ENCODE peak calls at places on chromosomes 4 and X, in five cellular contexts. B is K562, J is GM12878, Z is HepG2, K is SK-N-SH. M is an unnamed sample.

GRCh38 chr4:107736924-107737448 is 17.0 kb upstream of the PAPSS1 start:
- DNase-seq in B (peak), J (no peak), Z (peak), K (peak), M (peak)

GRCh38 chrX:115330498-115331138 is 41.1 kb downstream of the LUZP4 start:
- DNase-seq in B (peak), J (peak), Z (peak), K (peak), M (peak)

GRCh38 chrX:133191739-133192039 is 26.5 kb downstream of the TFDP3 start:
- DNase-seq in B (no peak), J (no peak), Z (no peak), K (no peak), M (no peak)

GRCh38 chr4:139191373-139191772 is 14.4 kb upstream of the ELF2 start:
- DNase-seq in B (no peak), J (no peak), Z (no peak), K (no peak), M (no peak)

GRCh38 chrX:37010496-37010895 is 2.3 kb downstream of the FAM47C start:
- DNase-seq in B (no peak), J (no peak), Z (no peak), K (no peak), M (no peak)

GRCh38 chr4:22668301-22668700 is 24.4 kb upstream of the GBA3 start:
- DNase-seq in B (no peak), J (no peak), Z (no peak), K (no peak), M (peak)

GRCh38 chr4:37754410-37755185 is 68.4 kb upstream of the RELL1 start:
- DNase-seq in B (no peak), J (no peak), Z (no peak), K (no peak), M (no peak)

GRCh38 chr4:114005569-114006442 is 26.4 kb upstream of the ARSJ start:
- DNase-seq in B (no peak), J (no peak), Z (no peak), K (no peak), M (peak)

GRCh38 chrX:136205882-136206281 is 45.3 kb downstream of the MAP7D3 start:
- DNase-seq in B (no peak), J (no peak), Z (no peak), K (no peak), M (no peak)

GRCh38 chrX:68808686-68809357 is 20.0 kb upstream of the EFNB1 start:
- DNase-seq in B (no peak), J (no peak), Z (no peak), K (peak), M (no peak)

GRCh38 chr4:7966281-7967062 is 26.8 kb upstream of the AFAP1 start:
- DNase-seq in B (no peak), J (no peak), Z (no peak), K (peak), M (no peak)

GRCh38 chrX:57573754-57574153 is 18.1 kb upstream of the ZXDB start:
- DNase-seq in B (no peak), J (no peak), Z (no peak), K (no peak), M (peak)

GRCh38 chr4:130336585-130337217 is 1240.7 kb downstream of the C4orf33 start:
- DNase-seq in B (no peak), J (no peak), Z (peak), K (peak), M (peak)

GRCh38 chr4:188190461-188190860 is 51.2 kb downstream of the TRIML1 start:
- DNase-seq in B (no peak), J (no peak), Z (no peak), K (no peak), M (peak)

GRCh38 chr4:173346074-173346473 is 11.9 kb upstream of the HMGB2 start:
- DNase-seq in B (no peak), J (no peak), Z (no peak), K (no peak), M (peak)

DNA sequence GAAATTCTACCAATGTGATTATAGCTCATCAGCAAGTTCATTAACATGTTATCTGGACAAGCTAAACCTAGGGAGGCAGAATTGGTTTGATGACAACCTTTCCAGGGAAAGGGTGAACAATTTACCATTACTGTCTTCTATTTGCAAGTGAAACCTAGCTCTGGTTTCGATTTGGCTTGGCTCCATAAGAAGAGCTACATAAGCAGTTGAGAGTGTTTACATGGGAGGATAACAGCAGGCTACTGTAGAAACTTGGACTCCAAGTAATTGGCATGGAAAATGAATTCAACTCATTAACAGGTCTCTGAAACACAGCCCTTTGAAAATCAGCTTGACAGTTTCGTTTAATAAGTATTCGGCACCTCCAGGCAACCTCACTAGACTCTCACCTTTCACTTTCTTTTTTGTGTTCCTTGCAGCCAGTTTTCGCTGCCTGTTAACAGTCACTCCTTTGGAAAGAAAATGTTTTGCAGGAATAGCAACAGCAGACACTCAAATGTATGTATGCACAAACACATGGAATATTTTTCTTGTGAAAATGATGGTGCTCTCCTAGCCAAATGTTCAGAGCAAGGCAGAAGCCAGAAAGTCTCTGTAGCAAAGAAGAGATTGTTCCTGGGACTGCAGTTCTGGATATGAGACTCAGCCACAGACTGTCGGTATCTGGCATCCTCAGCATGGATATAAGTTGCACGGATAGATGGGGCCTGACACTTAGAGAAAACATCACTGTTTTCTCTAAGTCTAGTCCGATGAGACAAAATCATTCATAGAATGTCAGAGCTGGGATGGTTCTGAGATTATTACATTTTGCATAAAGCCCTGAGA is 27.5 kb downstream of the POU3F4 start:
- DNase-seq in B (no peak), J (peak), Z (no peak), K (no peak), M (no peak)
- H3K27ac ChIP-seq in B (no peak), J (no peak), Z (no peak), K (no peak), M (no peak)

DNA sequence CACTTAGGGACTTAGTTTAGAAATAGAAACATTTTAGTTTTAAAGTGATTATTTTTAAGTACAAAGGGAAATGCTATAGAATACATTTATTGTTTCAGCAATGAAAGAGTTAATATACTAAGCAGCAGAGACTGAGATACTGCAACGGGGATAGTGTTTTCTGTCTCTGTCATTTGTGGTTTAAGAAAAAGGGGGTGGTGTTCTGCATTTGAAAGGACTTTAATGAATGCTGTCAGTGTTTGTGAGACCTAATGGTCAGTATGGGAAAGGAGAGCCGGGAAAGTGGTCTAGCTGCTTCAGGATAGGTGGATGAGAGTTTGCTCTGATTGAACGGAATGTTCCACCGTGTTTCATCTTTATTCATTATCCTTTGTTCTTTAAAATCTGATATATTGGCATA is at the start of gene KLHL5:
- DNase-seq in B (no peak), J (no peak), Z (no peak), K (peak), M (no peak)
- TF ChIP-seq MXI1 in B (no peak), J (no peak), Z (no peak), K (peak), M (no peak)

DNA sequence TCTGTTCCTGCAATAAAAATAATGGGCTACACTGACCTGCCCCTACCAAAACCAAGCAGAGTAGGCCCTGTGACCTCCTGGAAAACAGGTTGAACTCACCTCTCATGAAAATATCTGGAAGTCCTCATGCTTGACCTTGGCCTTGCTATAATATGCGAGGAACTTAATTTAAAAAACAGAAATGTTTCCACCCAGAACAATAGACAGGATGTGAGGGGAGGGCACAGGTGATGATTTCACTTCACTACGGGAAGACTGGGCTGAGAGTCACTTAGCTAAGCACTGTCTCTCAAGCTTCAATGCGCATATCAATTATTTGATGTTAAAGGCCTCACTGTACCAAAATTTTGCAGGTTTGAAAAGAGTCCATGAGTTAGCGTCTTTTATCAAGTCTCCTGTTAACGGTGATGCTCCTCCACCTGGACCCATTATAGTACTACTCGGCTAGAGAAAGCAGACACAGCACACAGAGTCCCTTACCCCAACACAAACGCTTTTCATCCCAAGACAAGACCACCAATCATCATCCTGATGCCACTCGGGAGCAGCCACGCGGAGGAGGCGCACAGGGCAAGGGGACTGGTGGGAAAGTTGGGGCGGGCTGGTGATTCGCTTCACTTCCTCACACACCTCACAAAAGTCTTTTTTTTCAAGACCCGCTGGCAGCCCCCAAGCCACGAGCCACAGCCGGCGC is 25.9 kb downstream of the ZNF721 start:
- DNase-seq in B (no peak), J (no peak), Z (no peak), K (peak), M (peak)
- H3K27ac ChIP-seq in B (peak), J (peak), Z (peak), K (peak), M (peak)

GRCh38 chr4:75514949-75515612 is 808 bp downstream of the THAP6 start:
- DNase-seq in B (no peak), J (peak), Z (no peak), K (peak), M (no peak)

GRCh38 chr4:75511841-75512240 is 2.4 kb downstream of the RCHY1 start:
- DNase-seq in B (no peak), J (no peak), Z (no peak), K (no peak), M (no peak)

GRCh38 chr4:75513529-75514130 is 573 bp downstream of the RCHY1 start:
- DNase-seq in B (no peak), J (no peak), Z (no peak), K (no peak), M (peak)

GRCh38 chr4:75514131-75514948 is at the start of the genes RCHY1 and THAP6:
- DNase-seq in B (peak), J (peak), Z (peak), K (peak), M (peak)

DNA sequence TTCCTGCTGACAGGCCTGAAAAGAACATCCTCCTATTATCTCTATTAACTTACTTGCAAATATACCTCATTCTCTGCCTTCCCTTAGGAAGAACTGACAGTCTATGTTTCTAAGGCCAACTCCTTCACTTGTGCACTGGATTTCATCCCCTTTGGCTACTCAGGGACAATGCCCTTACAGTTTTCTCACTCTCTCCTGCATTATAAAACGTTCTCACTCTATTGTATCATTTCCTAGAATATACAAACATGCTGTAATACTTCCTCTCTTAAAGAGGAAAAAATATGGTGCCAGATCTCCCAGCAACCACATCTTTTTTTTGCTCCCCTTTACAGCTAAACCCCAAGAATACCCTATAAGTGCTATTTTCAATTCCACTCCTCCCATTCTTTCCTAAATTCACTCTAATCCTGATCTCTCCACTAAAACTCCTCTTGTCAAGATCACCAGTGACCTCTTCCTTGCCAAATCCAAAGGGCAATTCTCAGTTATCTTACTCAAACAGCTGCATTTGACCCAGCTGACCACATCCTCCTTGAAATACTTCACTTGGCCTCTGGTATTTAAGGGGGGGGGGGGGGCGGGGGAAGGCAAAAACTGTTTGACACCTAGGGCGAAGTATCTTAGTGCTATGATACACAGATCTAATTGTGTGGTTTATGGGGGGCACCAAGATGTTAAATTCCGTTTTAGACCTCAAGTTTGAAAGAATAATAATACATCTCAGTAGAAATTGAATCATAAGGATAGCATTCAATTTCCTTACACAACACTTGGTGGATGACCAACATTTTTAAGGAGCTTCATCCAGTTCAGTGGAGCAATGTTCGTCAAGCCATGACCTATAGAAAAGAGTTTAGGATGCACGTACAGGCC is 1.6 kb downstream of the RCHY1 start:
- DNase-seq in B (peak), J (peak), Z (peak), K (no peak), M (peak)
- TF ChIP-seq MXI1 in B (no peak), J (no peak), Z (no peak), K (no peak), M (no peak)

GRCh38 chr4:185399466-185399865 is 2.8 kb downstream of the ANKRD37 start:
- DNase-seq in B (no peak), J (no peak), Z (no peak), K (no peak), M (no peak)
- H3K27ac ChIP-seq in B (no peak), J (peak), Z (no peak), K (no peak), M (no peak)

GRCh38 chr4:41124916-41125548 is 89.3 kb downstream of the APBB2 start:
- DNase-seq in B (no peak), J (no peak), Z (peak), K (no peak), M (no peak)
- TF ChIP-seq MXI1 in B (no peak), J (no peak), Z (no peak), K (no peak), M (no peak)

DNA sequence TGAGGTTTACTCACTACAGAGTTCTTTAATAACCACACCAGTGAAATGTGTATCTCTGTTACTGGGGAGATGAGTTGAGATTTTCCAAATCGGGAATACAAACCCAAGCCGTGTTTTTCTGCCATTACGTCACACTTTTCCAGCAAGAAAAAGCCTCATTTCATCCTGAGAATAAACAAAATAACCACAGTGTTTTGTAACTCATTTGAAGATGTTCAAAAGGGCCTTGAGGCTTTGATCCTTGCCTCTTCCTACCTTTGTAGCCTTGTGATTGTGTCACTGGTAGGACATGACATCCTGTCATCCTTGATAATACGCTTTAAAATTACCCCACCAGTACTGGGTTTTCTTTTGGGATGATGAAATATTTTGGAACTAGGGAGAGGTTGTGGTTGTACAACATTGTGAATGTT is 2.9 kb downstream of the USP11 start:
- DNase-seq in B (no peak), J (no peak), Z (peak), K (no peak), M (peak)
- H3K27ac ChIP-seq in B (no peak), J (no peak), Z (peak), K (no peak), M (no peak)

GRCh38 chrX:4277122-4277521 is 563.7 kb upstream of the PRKX start:
- DNase-seq in B (no peak), J (no peak), Z (no peak), K (no peak), M (no peak)
- TF ChIP-seq MXI1 in B (no peak), J (no peak), Z (no peak), K (no peak), M (no peak)

DNA sequence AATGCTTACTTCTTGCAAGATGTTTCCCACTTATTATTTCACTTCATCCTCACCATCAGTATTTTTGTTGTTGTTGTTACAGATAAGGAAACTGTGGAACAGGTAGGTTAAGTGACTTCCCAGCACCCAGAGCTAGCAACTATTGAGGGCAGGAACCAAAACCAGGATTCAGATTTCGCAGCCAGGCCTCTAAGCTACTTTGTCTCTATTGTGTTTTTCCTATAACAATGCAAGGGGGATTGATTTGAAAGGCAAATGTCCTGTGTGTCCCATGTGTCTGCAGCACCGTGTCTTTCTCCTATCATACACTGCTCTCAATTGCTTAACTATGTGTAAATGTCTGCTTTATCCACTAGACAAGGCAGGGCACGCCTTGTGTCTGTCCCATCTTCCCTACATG is 121.3 kb upstream of the FAM9C start:
- DNase-seq in B (no peak), J (no peak), Z (no peak), K (no peak), M (no peak)
- H3K27ac ChIP-seq in B (no peak), J (no peak), Z (no peak), K (no peak), M (no peak)

M was measured in IMR-90.